ENCODE peak calls at places on chromosomes 2 and 18, in six cellular contexts. S is cardiac fibroblast, R is mucosa of descending colon, A is heart left ventricle, F is AG09309, I is fibroblast of mammary gland. N is an unnamed sample.

GRCh38 chr2:219081701-219082331 is 21.1 kb upstream of the IHH start:
- DNase-seq in S (no peak), R (no peak), A (no peak), F (no peak), I (no peak), N (no peak)

GRCh38 chr2:120177011-120177621 is 46.1 kb downstream of the TMEM185B start:
- DNase-seq in S (no peak), R (peak; percentile 58), A (peak; percentile 18), F (no peak), I (no peak), N (no peak)

GRCh38 chr18:47847635-47848034 is 82.8 kb downstream of the SMAD2 start:
- DNase-seq in S (peak; percentile 48), R (no peak), A (no peak), F (no peak), I (no peak), N (no peak)

GRCh38 chr18:58785171-58785805 is 79.4 kb upstream of the ZNF532 start:
- DNase-seq in S (peak; percentile 79), R (no peak), A (no peak), F (peak; percentile 71), I (peak; percentile 79), N (peak; percentile 82)

GRCh38 chr2:101754613-101755012 is 57.1 kb downstream of the MAP4K4 start:
- DNase-seq in S (no peak), R (no peak), A (no peak), F (no peak), I (peak; percentile 68), N (no peak)

GRCh38 chr2:75559633-75560021 is 1.1 kb downstream of the EVA1A start:
- DNase-seq in S (no peak), R (no peak), A (no peak), F (no peak), I (no peak), N (no peak)

GRCh38 chr18:79796531-79797390 is 977 bp upstream of the KCNG2 start:
- DNase-seq in S (peak; percentile 64), R (no peak), A (peak; percentile 49), F (no peak), I (peak; percentile 31), N (no peak)

GRCh38 chr18:44839239-44839666 is 158.6 kb downstream of the SETBP1 start:
- DNase-seq in S (peak; percentile 72), R (peak; percentile 72), A (peak; percentile 78), F (peak; percentile 8), I (peak; percentile 61), N (no peak)

GRCh38 chr18:74342416-74343043 is 26.9 kb downstream of the C18orf63 start:
- DNase-seq in S (peak; percentile 88), R (no peak), A (peak; percentile 32), F (peak; percentile 31), I (peak; percentile 83), N (peak; percentile 46)

GRCh38 chr2:2057125-2057721 is 273.9 kb downstream of the MYT1L start:
- DNase-seq in S (peak; percentile 29), R (no peak), A (peak; percentile 91), F (no peak), I (peak; percentile 0), N (no peak)

GRCh38 chr18:22314001-22314400 is 103.7 kb downstream of the CTAGE1 start:
- DNase-seq in S (peak; percentile 76), R (no peak), A (no peak), F (no peak), I (peak; percentile 79), N (no peak)

GRCh38 chr18:78713726-78714125 is 265.9 kb upstream of the SALL3 start:
- DNase-seq in S (no peak), R (no peak), A (no peak), F (no peak), I (no peak), N (no peak)

GRCh38 chr2:224612581-224612980 is 27.4 kb upstream of the CUL3 start:
- DNase-seq in S (no peak), R (no peak), A (no peak), F (no peak), I (peak; percentile 4), N (peak; percentile 11)

GRCh38 chr18:6644841-6645240 is 84.7 kb upstream of the ARHGAP28 start:
- DNase-seq in S (no peak), R (no peak), A (no peak), F (no peak), I (no peak), N (no peak)

GRCh38 chr2:96537734-96538486 is 1.4 kb downstream of the ARID5A start:
- DNase-seq in S (no peak), R (peak; percentile 60), A (no peak), F (no peak), I (no peak), N (no peak)

GRCh38 chr18:57539702-57540101 is 46.8 kb downstream of the FECH start:
- DNase-seq in S (no peak), R (no peak), A (no peak), F (no peak), I (no peak), N (no peak)

GRCh38 chr2:156147594-156148330 is 184.8 kb downstream of the NR4A2 start:
- DNase-seq in S (no peak), R (no peak), A (no peak), F (no peak), I (no peak), N (no peak)

GRCh38 chr2:40957508-40957907 is 505.6 kb upstream of the SLC8A1 start:
- DNase-seq in S (peak; percentile 40), R (no peak), A (no peak), F (no peak), I (no peak), N (no peak)

GRCh38 chr2:85216051-85216431 is 82.8 kb downstream of the TCF7L1 start:
- DNase-seq in S (no peak), R (no peak), A (no peak), F (no peak), I (peak; percentile 6), N (no peak)

GRCh38 chr2:146214394-146214929 is 1630.4 kb upstream of the ACVR2A start:
- DNase-seq in S (no peak), R (no peak), A (no peak), F (no peak), I (peak; percentile 1), N (no peak)

GRCh38 chr2:189008555-189009312 is 34.6 kb downstream of the COL3A1 start:
- DNase-seq in S (no peak), R (no peak), A (no peak), F (no peak), I (no peak), N (no peak)

GRCh38 chr18:31490387-31490786 is 7.6 kb upstream of the DSG2 start:
- DNase-seq in S (no peak), R (no peak), A (no peak), F (no peak), I (no peak), N (no peak)

GRCh38 chr2:136117391-136117841 is 533 bp downstream of the CXCR4 start:
- DNase-seq in S (peak; percentile 29), R (peak; percentile 60), A (peak; percentile 56), F (no peak), I (peak; percentile 25), N (no peak)

DNA sequence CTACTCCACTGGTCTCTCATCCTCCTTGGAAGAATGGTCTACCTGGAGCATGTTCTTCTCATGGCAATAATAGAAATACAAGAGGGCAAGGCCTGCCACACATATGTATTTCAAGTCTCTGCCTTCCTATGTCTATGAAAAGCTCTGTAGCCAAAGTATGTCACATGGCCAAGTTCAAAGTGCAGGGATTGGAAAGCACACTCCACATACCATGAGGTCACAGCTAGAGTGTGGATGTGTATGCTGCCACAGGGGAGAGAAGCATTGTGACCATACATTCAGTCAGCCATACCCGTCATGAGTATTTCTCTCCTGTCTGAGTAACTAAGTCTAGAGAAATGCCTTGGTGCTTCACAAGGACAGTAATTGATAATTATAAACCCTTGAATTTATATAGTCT is 8.8 kb upstream of the EIF2AK3 start:
- DNase-seq in S (no peak), R (no peak), A (no peak), F (no peak), I (no peak), N (no peak)
- TF ChIP-seq CTCF in S (no peak), R (no peak), A (no peak), F (no peak), I (no peak), N (no peak)

DNA sequence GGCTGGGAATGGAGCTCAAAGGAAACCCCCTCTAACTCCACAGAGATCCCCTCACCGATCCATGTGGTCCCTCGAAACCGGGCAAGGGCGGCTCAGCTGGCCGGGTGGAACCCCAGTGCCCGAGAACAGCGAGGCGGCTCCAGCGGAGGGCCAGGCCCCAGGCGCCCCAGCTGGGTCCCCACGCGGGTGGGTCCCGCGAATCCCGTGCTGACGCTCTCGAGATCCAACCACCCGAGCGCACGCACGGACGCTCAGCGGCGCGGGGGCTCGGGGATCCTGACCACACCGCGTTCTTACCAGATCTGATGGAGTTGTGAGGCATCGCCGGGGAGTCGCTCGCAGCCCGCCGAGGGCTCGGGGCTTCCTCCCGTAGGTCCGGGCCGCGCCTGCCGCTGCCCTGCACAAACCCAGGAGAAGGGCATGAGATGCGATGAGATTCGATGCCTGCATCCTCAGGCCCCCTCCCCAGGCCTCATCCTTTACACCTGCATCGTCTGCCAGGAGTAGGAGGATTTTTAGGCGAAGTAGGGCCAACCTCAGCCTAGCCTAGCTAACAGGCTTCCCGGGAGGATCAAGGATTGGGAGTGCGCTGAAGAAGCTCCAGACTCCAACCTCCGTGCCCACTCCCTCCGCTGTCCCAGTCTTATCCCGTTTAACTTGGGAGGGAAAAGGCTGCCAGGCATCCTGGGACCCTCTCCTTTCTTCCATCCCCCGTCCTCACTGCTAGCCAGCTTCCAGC is 479 bp downstream of the PAX8 start:
- DNase-seq in S (no peak), R (no peak), A (no peak), F (no peak), I (no peak), N (no peak)
- H3K4me3 ChIP-seq in S (no peak overlapping the region), R (no peak overlapping the region), A (no peak overlapping the region), F (no peak overlapping the region), I (no peak overlapping the region), N (no peak overlapping the region)

GRCh38 chr2:64808092-64808491 is 154.4 kb upstream of the SERTAD2 start:
- DNase-seq in S (no peak), R (no peak), A (no peak), F (no peak), I (no peak), N (no peak)

GRCh38 chr2:64803776-64804175 is 150.1 kb upstream of the SERTAD2 start:
- DNase-seq in S (no peak), R (no peak), A (no peak), F (no peak), I (no peak), N (no peak)

GRCh38 chr2:64804651-64805050 is 150.9 kb upstream of the SERTAD2 start:
- DNase-seq in S (no peak), R (no peak), A (no peak), F (no peak), I (peak; percentile 20), N (no peak)

GRCh38 chr2:64808736-64809135 is 155.0 kb upstream of the SERTAD2 start:
- DNase-seq in S (no peak), R (no peak), A (no peak), F (no peak), I (no peak), N (no peak)

GRCh38 chr2:64807417-64807816 is 153.7 kb upstream of the SERTAD2 start:
- DNase-seq in S (peak; percentile 95), R (no peak), A (no peak), F (peak; percentile 99), I (peak; percentile 100), N (peak; percentile 97)
- TF ChIP-seq CTCF in S (no peak), R (no peak), A (no peak), F (peak; percentile 25), I (no peak), N (no peak)

DNA sequence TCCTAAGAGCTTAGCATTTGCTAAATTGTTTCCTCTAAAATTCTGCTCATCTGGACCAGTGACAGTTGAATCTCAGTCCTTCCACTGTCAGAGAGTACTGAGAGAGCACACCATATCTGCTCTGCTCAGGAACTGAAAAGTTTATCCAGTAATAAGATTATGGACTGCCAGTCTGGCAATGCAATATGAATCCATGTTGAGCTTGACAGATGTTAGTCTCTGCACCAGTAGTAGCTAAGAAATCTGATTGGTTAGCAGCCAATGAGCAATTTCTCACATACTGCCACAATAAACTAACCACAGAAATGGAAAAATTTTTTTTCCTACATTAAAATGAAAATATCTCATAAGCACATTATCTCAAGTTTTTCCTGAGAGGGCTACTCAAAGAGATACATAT is 2.3 kb downstream of the PRKD3 start:
- DNase-seq in S (peak; percentile 62), R (no peak), A (no peak), F (no peak), I (peak; percentile 42), N (no peak)
- H3K4me3 ChIP-seq in S (no peak overlapping the region), R (no peak overlapping the region), A (no peak overlapping the region), F (no peak overlapping the region), I (no peak overlapping the region), N (peak overlapping the region; percentile 88)

N was measured in HFF-Myc.